ENCODE peak calls at places on chromosomes 4 and X, in six cellular contexts. T, H, U, X, N and A are unnamed samples.

GRCh38 chr4:17623451-17624001 is 9.1 kb downstream of the MED28 start:
- DNase-seq in T (no peak), H (no peak), U (no peak), X (no peak), N (no peak), A (no peak)

GRCh38 chrX:39440734-39441305 is 639.6 kb downstream of the MID1IP1 start:
- DNase-seq in T (no peak), H (no peak), U (no peak), X (peak; percentile 28), N (no peak), A (no peak)

GRCh38 chr4:12595489-12595888 is 888.7 kb downstream of the RAB28 start:
- DNase-seq in T (no peak), H (no peak), U (no peak), X (no peak), N (no peak), A (no peak)

GRCh38 chrX:71320126-71320525 is 18.6 kb downstream of the ITGB1BP2 start:
- DNase-seq in T (no peak), H (no peak), U (no peak), X (no peak), N (no peak), A (no peak)

GRCh38 chrX:9163153-9163790 is 129.3 kb upstream of the FAM9B start:
- DNase-seq in T (peak; percentile 23), H (no peak), U (no peak), X (no peak), N (no peak), A (peak; percentile 30)

GRCh38 chr4:26557164-26557563 is 26.7 kb upstream of the TBC1D19 start:
- DNase-seq in T (peak; percentile 94), H (no peak), U (no peak), X (no peak), N (peak; percentile 42), A (peak; percentile 84)

GRCh38 chrX:8844157-8844556 is 43.0 kb upstream of the FAM9A start:
- DNase-seq in T (no peak), H (no peak), U (no peak), X (no peak), N (no peak), A (no peak)

GRCh38 chr4:30847157-30847556 is 127.0 kb downstream of the PCDH7 start:
- DNase-seq in T (no peak), H (no peak), U (no peak), X (no peak), N (no peak), A (no peak)

GRCh38 chr4:4864940-4865704 is 5.7 kb downstream of the MSX1 start:
- DNase-seq in T (no peak), H (no peak), U (no peak), X (no peak), N (no peak), A (no peak)

GRCh38 chr4:75251547-75251946 is 262.7 kb downstream of the RCHY1 start:
- DNase-seq in T (no peak), H (no peak), U (no peak), X (no peak), N (no peak), A (no peak)

GRCh38 chr4:65623509-65623908 is 46.8 kb downstream of the EPHA5 start:
- DNase-seq in T (peak; percentile 66), H (no peak), U (no peak), X (no peak), N (no peak), A (peak; percentile 66)

GRCh38 chr4:8115916-8116315 is 42.7 kb downstream of the ABLIM2 start:
- DNase-seq in T (no peak), H (no peak), U (no peak), X (no peak), N (no peak), A (no peak)

GRCh38 chrX:149759824-149760223 is 14.0 kb upstream of the HSFX1 start:
- DNase-seq in T (no peak), H (no peak), U (no peak), X (no peak), N (no peak), A (no peak)

GRCh38 chr4:39563448-39563847 is 36.2 kb upstream of the UGDH start:
- DNase-seq in T (no peak), H (no peak), U (no peak), X (no peak), N (no peak), A (no peak)

GRCh38 chr4:43362875-43363636 is 470.5 kb downstream of the GRXCR1 start:
- DNase-seq in T (no peak), H (no peak), U (no peak), X (no peak), N (no peak), A (no peak)

DNA sequence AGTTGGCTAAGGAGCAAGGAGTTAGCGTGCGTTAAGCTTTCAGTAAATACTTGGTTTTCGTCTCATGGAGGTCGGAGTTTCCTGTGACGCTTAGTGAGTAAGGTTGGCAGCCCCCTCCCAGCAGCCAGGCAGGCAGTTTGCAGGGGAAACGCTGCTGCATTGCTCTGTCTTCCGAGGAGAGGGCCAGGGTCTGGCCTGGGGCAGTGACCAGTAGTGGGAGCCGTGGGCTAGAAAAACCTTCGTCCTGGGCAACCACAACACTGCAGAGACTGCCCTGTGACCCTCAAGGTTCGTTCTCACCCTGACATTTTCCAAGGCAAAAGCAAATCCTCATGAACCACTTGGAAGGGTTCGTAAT is 432 bp downstream of the TMEM175 start:
- DNase-seq in T (no peak), H (no peak), U (no peak), X (no peak), N (no peak), A (no peak)
- TF ChIP-seq CTCF in T (no peak), H (no peak), U (no peak), X (no peak), N (no peak), A (peak; percentile 42)

GRCh38 chr4:157221426-157221894 is 932 bp downstream of the GRIA2 start:
- DNase-seq in T (no peak), H (no peak), U (no peak), X (no peak), N (no peak), A (no peak)
- H3K4me3 ChIP-seq in T (no peak overlapping the region), H (peak overlapping the region; percentile 69), U (no peak overlapping the region), X (no peak overlapping the region), N (no peak overlapping the region), A (no peak overlapping the region)

GRCh38 chrX:122816288-122816687 is 367.8 kb upstream of the GRIA3 start:
- DNase-seq in T (no peak), H (no peak), U (no peak), X (peak; percentile 37), N (no peak), A (no peak)
- TF ChIP-seq CTCF in T (no peak), H (no peak), U (no peak), X (no peak), N (no peak), A (no peak)

DNA sequence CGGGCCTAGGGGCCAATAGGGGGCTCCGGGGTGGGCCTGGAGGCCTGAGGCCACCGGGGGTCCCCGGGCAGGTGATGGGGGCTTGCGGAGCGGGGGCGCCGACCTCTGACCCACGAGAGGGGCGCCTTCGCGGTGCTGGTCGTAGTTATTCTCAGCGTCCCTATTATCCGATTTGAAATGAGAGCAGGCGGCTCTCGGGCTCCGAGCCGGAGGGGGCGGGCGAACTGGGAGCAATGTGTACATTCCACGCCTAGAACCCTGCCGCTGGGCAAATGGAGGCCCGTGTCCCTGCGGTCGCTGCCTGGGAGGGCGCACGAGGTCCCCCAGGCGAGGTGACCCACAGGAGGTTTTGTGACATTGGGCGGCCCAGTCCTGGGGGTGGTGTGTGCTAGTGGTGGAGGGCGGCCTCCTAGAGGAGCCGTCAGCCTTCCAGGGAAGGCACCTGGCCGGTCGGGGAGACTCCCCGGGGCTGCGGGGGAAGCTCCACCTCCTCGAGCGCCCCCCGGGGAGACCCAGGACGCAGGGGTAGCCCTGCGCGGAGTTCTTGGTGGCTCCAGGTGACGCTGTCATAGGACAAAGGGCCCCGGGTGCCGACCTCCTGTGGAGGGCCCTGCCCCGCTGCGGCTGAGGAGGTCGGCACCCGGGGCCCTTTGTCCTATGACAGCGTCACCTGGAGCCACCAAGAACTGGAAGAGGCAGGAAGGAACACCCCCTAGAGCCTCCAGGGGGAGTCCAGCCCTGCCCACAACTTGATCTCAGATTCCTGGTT is 102.6 kb upstream of the PRKX start:
- DNase-seq in T (peak; percentile 31), H (peak; percentile 22), U (peak; percentile 61), X (peak; percentile 84), N (peak; percentile 62), A (peak; percentile 19)
- H3K4me3 ChIP-seq in T (peak overlapping the region; percentile 71), H (peak overlapping the region; percentile 75), U (peak overlapping the region; percentile 95), X (peak overlapping the region; percentile 69), N (peak overlapping the region; percentile 50), A (peak overlapping the region; percentile 64)